ENCODE peak calls at places on chromosomes 13 and 19, in four cellular contexts. Q is cardiac fibroblast; Y is activated CD8-positive, alpha-beta T cell treated with anti-CD3 and anti-CD28 coated beads for 36 hours; K is tibial artery. M is an unnamed sample.

GRCh38 chr19:51607077-51607476 is 23.1 kb downstream of the SIGLEC5 start:
- DNase-seq in Q (no peak), Y (peak), K (no peak), M (peak)

GRCh38 chr19:49359851-49360845 is 2.1 kb downstream of the TEAD2 start:
- DNase-seq in K (no peak), Y (no peak), Q (no peak), M (peak)

GRCh38 chr19:49155005-49155826 is at the start of gene HRC:
- DNase-seq in Q (no peak), K (peak), Y (no peak), M (no peak)

GRCh38 chr13:19597523-19597922 is 35.9 kb upstream of the MPHOSPH8 start:
- DNase-seq in K (no peak), Q (peak), Y (no peak), M (no peak)

GRCh38 chr19:2191456-2191931 is 27.8 kb downstream of the DOT1L start:
- DNase-seq in K (no peak), Q (no peak), Y (no peak), M (no peak)

GRCh38 chr13:53058077-53058660 is 29.6 kb downstream of the OLFM4 start:
- DNase-seq in Y (no peak), K (no peak), Q (no peak), M (no peak)

GRCh38 chr13:24605923-24606372 is 74.3 kb upstream of the ATP12A start:
- DNase-seq in K (no peak), Q (peak), Y (no peak), M (no peak)

GRCh38 chr13:99484405-99484981 is 16.8 kb upstream of the TM9SF2 start:
- DNase-seq in Y (no peak), Q (peak), K (no peak), M (no peak)

GRCh38 chr13:53920916-53921315 is 892.3 kb downstream of the OLFM4 start:
- DNase-seq in K (no peak), Y (no peak), Q (no peak), M (no peak)

GRCh38 chr13:30112602-30113435 is 194.5 kb downstream of the KATNAL1 start:
- DNase-seq in Y (peak), Q (peak), K (peak), M (peak)

GRCh38 chr13:37490176-37490575 is 108.4 kb downstream of the POSTN start:
- DNase-seq in K (no peak), Q (peak), Y (no peak), M (no peak)

GRCh38 chr13:24654741-24655140 is 25.5 kb upstream of the ATP12A start:
- DNase-seq in Q (peak), Y (no peak), K (no peak), M (no peak)

GRCh38 chr13:113919761-113920160 is 54.1 kb downstream of the C13orf46 start:
- DNase-seq in K (peak), Q (no peak), Y (no peak), M (no peak)

GRCh38 chr19:24054044-24054935 is 32.7 kb upstream of the ZNF254 start:
- DNase-seq in K (no peak), Q (peak), Y (peak), M (no peak)

GRCh38 chr19:15223649-15224371 is 8.4 kb downstream of the EPHX3 start:
- DNase-seq in K (no peak), Y (no peak), Q (peak), M (no peak)

GRCh38 chr19:1263198-1263597 is 5.9 kb upstream of the CIRBP start:
- DNase-seq in Q (no peak), Y (no peak), K (no peak), M (peak)

GRCh38 chr13:45417790-45418534 is at the start of gene SLC25A30:
- DNase-seq in Y (peak), Q (peak), K (peak), M (peak)

GRCh38 chr19:39335168-39335567 is 675 bp downstream of the GMFG start:
- DNase-seq in K (no peak), Q (no peak), Y (peak), M (no peak)

GRCh38 chr13:46129955-46130354 is 25.1 kb upstream of the CPB2 start:
- DNase-seq in Q (no peak), Y (no peak), K (no peak), M (no peak)

GRCh38 chr19:19649580-19649995 is 6.1 kb upstream of the GMIP start:
- DNase-seq in Y (no peak), K (no peak), Q (no peak), M (no peak)

GRCh38 chr13:32828711-32829110 is 187.5 kb upstream of the KL start:
- DNase-seq in Q (no peak), Y (no peak), K (no peak), M (no peak)

GRCh38 chr13:45464141-45464686 is 525 bp upstream of the COG3 start:
- DNase-seq in Y (no peak), K (no peak), Q (no peak), M (no peak)

GRCh38 chr13:40052954-40053353 is 397.5 kb downstream of the COG6 start:
- DNase-seq in K (no peak), Q (no peak), Y (no peak), M (no peak)

GRCh38 chr19:12664406-12665280 is 1.9 kb downstream of the MAN2B1 start:
- DNase-seq in Y (peak), Q (peak), K (no peak), M (no peak)

GRCh38 chr13:74661851-74662250 is 527.6 kb upstream of the KLF12 start:
- DNase-seq in Q (no peak), K (no peak), Y (no peak), M (no peak)

GRCh38 chr13:98222081-98222554 is 45.0 kb upstream of the RNF113B start:
- DNase-seq in Q (no peak), Y (no peak), K (no peak), M (no peak)

GRCh38 chr13:26513931-26514330 is 43.6 kb upstream of the WASF3 start:
- DNase-seq in K (no peak), Y (no peak), Q (no peak), M (no peak)

GRCh38 chr19:41584260-41584810 is 8.4 kb downstream of the CEACAM21 start:
- DNase-seq in Q (no peak), K (no peak), Y (no peak), M (no peak)

GRCh38 chr13:67123165-67123564 is 107.0 kb downstream of the PCDH9 start:
- DNase-seq in K (no peak), Y (no peak), Q (no peak), M (no peak)

GRCh38 chr19:45569619-45570421 is 14.8 kb downstream of the OPA3 start:
- DNase-seq in Y (peak), K (no peak), Q (peak), M (no peak)

GRCh38 chr19:12868540-12869112 is 12.6 kb downstream of the DNASE2 start:
- DNase-seq in Q (peak), Y (peak), K (no peak), M (peak)

GRCh38 chr19:46009530-46010510 is 13.0 kb downstream of the PGLYRP1 start:
- DNase-seq in K (peak), Y (peak), Q (peak), M (peak)

GRCh38 chr19:42178791-42179500 is 38.5 kb downstream of the DEDD2 start:
- DNase-seq in Y (no peak), Q (no peak), K (no peak), M (no peak)

GRCh38 chr13:113855012-113855921 is 8.6 kb downstream of the GAS6 start:
- DNase-seq in Y (no peak), K (peak), Q (peak), M (no peak)

GRCh38 chr13:55199132-55199531 is 1941.6 kb upstream of the PRR20A start:
- DNase-seq in K (no peak), Y (no peak), Q (no peak), M (no peak)

GRCh38 chr13:51747438-51748434 is 56.2 kb downstream of the DHRS12 start:
- DNase-seq in Q (no peak), K (no peak), Y (no peak), M (no peak)

GRCh38 chr13:28637714-28638355 is 21.1 kb upstream of the POMP start:
- DNase-seq in K (no peak), Q (peak), Y (peak), M (no peak)
- TF ChIP-seq CTCF in K (no peak), Q (no peak), Y (no peak), M (peak)

DNA sequence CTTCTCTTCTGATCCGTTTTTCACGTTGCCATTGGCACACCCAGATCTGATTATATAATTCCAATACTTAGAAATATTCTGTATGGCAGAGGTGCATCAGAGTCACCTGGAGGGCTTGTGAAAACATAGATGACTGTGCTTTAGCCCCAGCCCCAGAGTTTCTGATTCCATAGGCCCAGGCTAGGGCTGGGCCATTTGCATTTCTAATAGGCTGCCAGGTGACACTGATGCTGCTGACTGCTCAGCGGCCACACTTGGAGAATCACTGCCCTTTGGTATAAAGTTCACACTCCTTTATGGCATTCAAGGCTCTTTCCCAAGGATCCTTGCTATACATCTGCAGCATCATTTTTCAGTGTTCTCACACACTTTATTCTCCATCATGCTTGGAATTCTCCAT is 137.1 kb downstream of the AKAP11 start:
- DNase-seq in K (no peak), Y (no peak), Q (no peak), M (no peak)
- TF ChIP-seq CTCF in K (no peak), Y (no peak), Q (no peak), M (no peak)

DNA sequence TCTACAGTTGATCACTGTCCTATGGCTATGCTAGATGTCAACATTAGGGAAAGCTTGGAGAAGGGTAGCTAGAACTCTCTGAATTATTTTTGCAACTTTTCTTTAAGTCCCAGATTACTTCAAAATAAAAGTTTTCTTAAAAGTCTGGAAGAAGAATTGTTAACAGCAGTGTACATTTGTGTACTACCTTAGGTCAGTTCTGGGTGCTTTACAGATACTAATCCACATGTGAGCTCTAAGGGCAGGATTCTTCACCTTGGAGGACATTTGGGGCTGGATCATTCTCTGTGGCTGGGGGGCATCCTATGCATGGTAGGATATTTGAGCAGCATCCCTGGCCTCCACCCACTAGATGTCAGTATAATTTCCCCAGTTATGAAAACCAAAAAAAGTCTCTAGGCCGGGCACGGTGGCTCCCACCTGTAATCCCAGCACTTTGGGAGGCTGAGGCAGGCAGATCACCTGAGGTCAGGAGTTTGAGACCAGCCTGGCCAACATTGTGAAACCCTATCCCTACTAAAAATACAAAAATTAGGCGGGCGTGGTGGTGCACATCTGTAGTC is 2.8 kb downstream of the BRME1 start:
- DNase-seq in Y (peak), K (no peak), Q (peak), M (no peak)
- TF ChIP-seq CTCF in Y (peak), K (no peak), Q (peak), M (peak)

GRCh38 chr19:5837768-5838364 is 1.6 kb downstream of the FUT6 start:
- DNase-seq in Q (no peak), K (no peak), Y (no peak), M (no peak)

GRCh38 chr19:5838437-5839311 is 828 bp downstream of the FUT6 start:
- DNase-seq in Q (no peak), Y (no peak), K (no peak), M (no peak)

GRCh38 chr19:5844456-5845433 is 5.2 kb upstream of the FUT6 start:
- DNase-seq in K (no peak), Y (no peak), Q (no peak), M (no peak)

GRCh38 chr19:5843295-5843927 is 3.9 kb upstream of the FUT6 start:
- DNase-seq in K (no peak), Y (no peak), Q (no peak), M (no peak)

GRCh38 chr19:5839312-5840017 is at the start of gene FUT6:
- DNase-seq in Y (no peak), K (no peak), Q (no peak), M (no peak)
- TF ChIP-seq CTCF in Y (no peak), K (no peak), Q (no peak), M (no peak)